ENCODE peak calls at places on chromosome 3, in five cellular contexts. W is PC-3, E is mammary epithelial cell, L is colonic mucosa, I is left ventricle myocardium inferior. F is an unnamed sample.

GRCh38 chr3:192467230-192468186 is 259.8 kb downstream of the FGF12 start:
- DNase-seq in W (peak; percentile 82), L (peak; percentile 45), I (no peak), E (peak; percentile 47), F (peak; percentile 3)

GRCh38 chr3:107111889-107112288 is 265.4 kb upstream of the CCDC54 start:
- DNase-seq in L (no peak), E (no peak), I (no peak), W (no peak), F (no peak)

GRCh38 chr3:11820540-11821041 is 26.1 kb downstream of the TAMM41 start:
- DNase-seq in I (no peak), W (no peak), E (no peak), L (no peak), F (no peak)

GRCh38 chr3:143035466-143036214 is 34.3 kb downstream of the U2SURP start:
- DNase-seq in E (no peak), I (no peak), W (no peak), L (no peak), F (no peak)

GRCh38 chr3:173513123-173513522 is 115.6 kb downstream of the NLGN1 start:
- DNase-seq in E (peak; percentile 14), I (no peak), L (no peak), W (no peak), F (no peak)

GRCh38 chr3:100269410-100270217 is 8.8 kb downstream of the TBC1D23 start:
- DNase-seq in I (no peak), W (peak; percentile 94), L (no peak), E (peak; percentile 98), F (no peak)

GRCh38 chr3:120838441-120839091 is 69.4 kb upstream of the STXBP5L start:
- DNase-seq in E (no peak), W (no peak), L (no peak), I (no peak), F (no peak)

GRCh38 chr3:111850481-111850880 is 8.6 kb upstream of the PHLDB2 start:
- DNase-seq in E (no peak), I (no peak), W (peak; percentile 94), L (no peak), F (no peak)

GRCh38 chr3:134064081-134064480 is 34.4 kb upstream of the SLCO2A1 start:
- DNase-seq in W (no peak), E (no peak), I (no peak), L (peak; percentile 1), F (no peak)

GRCh38 chr3:177402533-177402932 is 205.3 kb upstream of the TBL1XR1 start:
- DNase-seq in I (no peak), E (no peak), L (no peak), W (no peak), F (no peak)

GRCh38 chr3:10432931-10433330 is 72.5 kb downstream of the ATP2B2 start:
- DNase-seq in W (no peak), L (no peak), I (no peak), E (no peak), F (no peak)

GRCh38 chr3:95154775-95155174 is 1091.9 kb downstream of the NSUN3 start:
- DNase-seq in E (peak; percentile 8), I (no peak), W (peak; percentile 98), L (no peak), F (no peak)

GRCh38 chr3:65277788-65278187 is 590.0 kb upstream of the ADAMTS9 start:
- DNase-seq in I (no peak), W (no peak), L (no peak), E (no peak), F (no peak)

GRCh38 chr3:50290116-50290745 is 2.0 kb downstream of the IFRD2 start:
- DNase-seq in E (no peak), I (peak; percentile 14), W (no peak), L (peak; percentile 31), F (peak; percentile 3)

GRCh38 chr3:143736205-143736604 is 112.1 kb downstream of the SLC9A9 start:
- DNase-seq in I (no peak), W (peak; percentile 15), L (no peak), E (peak; percentile 5), F (no peak)

GRCh38 chr3:44130249-44130648 is 111.4 kb upstream of the TOPAZ1 start:
- DNase-seq in L (no peak), I (no peak), E (no peak), W (no peak), F (no peak)

GRCh38 chr3:9903238-9903624 is 583 bp downstream of the IL17RE start:
- DNase-seq in W (peak; percentile 54), E (no peak), L (no peak), I (no peak), F (no peak)

GRCh38 chr3:129314757-129315385 is 36.2 kb downstream of the HMCES start:
- DNase-seq in W (peak; percentile 79), L (peak; percentile 83), I (peak; percentile 90), E (peak; percentile 76), F (peak; percentile 69)

GRCh38 chr3:186826316-186826977 is 16.1 kb upstream of the ADIPOQ start:
- DNase-seq in E (no peak), L (peak; percentile 32), I (no peak), W (no peak), F (no peak)

GRCh38 chr3:18112976-18113766 is 312.0 kb downstream of the SATB1 start:
- DNase-seq in I (no peak), E (no peak), W (no peak), L (no peak), F (no peak)

DNA sequence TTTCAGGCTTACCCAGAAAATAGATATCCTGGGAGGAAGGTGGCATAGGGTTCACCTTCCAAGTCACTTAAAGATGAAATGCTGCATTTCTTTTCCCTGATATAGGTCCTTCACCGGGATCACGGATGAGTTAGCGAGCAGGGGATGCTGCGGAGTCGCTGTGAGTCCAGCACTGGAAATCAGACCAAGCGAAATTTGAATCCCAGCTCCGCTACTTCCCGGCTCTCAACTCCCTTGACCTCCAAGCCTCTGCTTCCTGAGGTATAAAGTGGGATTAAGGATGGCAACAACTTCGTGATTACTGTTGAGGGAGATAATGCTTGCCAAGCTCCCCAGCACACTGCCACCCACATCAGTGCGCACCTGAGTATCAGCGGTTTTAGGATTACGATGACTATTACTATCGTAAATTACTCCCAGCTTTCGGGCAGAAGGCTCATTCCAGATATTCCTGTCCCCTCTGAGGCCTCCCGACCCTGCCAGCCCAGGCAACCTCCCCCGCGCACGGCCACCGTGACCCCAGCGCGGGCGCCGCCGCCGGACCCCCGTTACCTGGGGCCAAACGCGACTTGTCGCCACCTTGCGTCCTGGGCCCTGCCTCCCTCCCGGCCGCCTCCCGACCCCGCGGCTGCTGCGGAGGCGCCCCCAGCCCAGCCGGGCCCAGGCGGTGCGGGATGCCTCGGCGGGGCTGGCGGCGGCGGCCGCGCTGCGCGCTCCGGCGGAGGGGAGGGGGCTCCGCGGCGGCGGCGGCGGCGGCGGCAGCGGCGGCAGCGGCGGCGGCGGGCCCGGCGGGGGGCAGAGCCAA is 542 bp upstream of the GPR27 start:
- DNase-seq in E (no peak), I (no peak), W (no peak), L (no peak), F (no peak)
- H3K4me3 ChIP-seq in E (peak overlapping the region; percentile 56), I (peak overlapping the region; percentile 67), W (no peak overlapping the region), L (peak overlapping the region; percentile 30), F (no peak overlapping the region)

GRCh38 chr3:16362781-16363180 is 97.8 kb downstream of the OXNAD1 start:
- DNase-seq in W (no peak), I (no peak), L (no peak), E (no peak), F (no peak)
- H3K36me3 ChIP-seq in W (no peaks in the 10 kb centered on the region), I (peaks cover 62% of the 10 kb centered on the region), L (no peaks in the 10 kb centered on the region), E (no peaks in the 10 kb centered on the region), F (peaks cover 32% of the 10 kb centered on the region)

GRCh38 chr3:37737134-37737533 is 124.5 kb upstream of the CTDSPL start:
- DNase-seq in E (no peak), W (no peak), I (peak; percentile 69), L (no peak), F (no peak)
- H3K27me3 ChIP-seq in E (no peaks in the 10 kb centered on the region), W (peaks cover 92% of the 10 kb centered on the region), I (no peaks in the 10 kb centered on the region), L (no peaks in the 10 kb centered on the region), F (no peaks in the 10 kb centered on the region)

DNA sequence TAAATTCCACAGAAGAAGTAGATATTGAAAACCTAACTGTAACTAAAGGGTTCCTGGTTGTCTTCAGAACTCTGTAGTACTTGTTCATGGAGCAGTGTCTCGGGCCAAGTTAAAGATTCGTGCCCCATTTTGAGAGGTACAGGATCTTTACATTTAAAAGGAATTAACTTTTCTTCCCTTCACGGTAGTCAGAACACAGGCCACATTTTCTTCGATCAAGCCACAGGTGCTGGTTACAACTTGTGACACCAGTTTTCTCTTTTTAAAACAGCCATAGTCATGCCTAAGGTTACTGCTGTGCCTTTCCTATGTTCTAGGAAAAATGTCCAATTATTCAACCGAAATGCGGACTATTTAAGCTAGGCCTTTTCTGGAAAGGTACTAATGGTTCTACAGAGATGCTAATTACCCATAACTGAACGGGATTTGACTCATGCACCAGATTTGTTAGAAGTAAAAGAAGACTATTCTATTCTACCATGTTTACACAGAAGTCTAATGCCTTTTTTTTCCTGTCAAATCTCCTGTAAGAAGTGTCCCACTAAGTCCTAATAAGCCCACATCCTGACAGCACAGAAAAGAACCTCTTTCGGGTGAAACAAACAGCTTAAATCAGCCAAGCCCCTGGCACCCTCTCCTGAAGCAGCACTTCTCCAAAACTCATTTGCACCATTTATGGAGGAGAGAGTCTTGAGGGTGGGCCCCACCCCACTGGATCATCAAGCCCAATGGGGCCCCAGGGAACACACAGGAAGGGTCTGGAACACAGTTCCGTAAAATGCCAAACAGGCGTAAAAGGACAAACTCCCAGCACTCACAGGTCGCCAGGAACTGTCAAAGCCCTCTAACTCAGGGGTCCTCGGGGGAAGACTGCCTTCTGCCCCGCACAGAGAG is 1.9 kb downstream of the LRIG1 start:
- DNase-seq in L (peak; percentile 58), W (no peak), E (no peak), I (no peak), F (no peak)
- H3K4me3 ChIP-seq in L (peak overlapping the region; percentile 90), W (no peak overlapping the region), E (peak overlapping the region; percentile 95), I (peak overlapping the region; percentile 93), F (peak overlapping the region; percentile 86)

GRCh38 chr3:52218953-52219650 is 6.3 kb downstream of the TLR9 start:
- DNase-seq in I (no peak), W (peak; percentile 52), E (no peak), L (no peak), F (no peak)

GRCh38 chr3:52218026-52218425 is 7.4 kb downstream of the TLR9 start:
- DNase-seq in I (no peak), E (no peak), W (no peak), L (no peak), F (no peak)

GRCh38 chr3:52216585-52217408 is 8.6 kb downstream of the TLR9 start:
- DNase-seq in L (peak; percentile 92), I (peak; percentile 65), E (peak; percentile 97), W (peak; percentile 99), F (no peak)

GRCh38 chr3:52218454-52218853 is 7.0 kb downstream of the TLR9 start:
- DNase-seq in W (no peak), I (peak; percentile 50), E (no peak), L (no peak), F (no peak)

DNA sequence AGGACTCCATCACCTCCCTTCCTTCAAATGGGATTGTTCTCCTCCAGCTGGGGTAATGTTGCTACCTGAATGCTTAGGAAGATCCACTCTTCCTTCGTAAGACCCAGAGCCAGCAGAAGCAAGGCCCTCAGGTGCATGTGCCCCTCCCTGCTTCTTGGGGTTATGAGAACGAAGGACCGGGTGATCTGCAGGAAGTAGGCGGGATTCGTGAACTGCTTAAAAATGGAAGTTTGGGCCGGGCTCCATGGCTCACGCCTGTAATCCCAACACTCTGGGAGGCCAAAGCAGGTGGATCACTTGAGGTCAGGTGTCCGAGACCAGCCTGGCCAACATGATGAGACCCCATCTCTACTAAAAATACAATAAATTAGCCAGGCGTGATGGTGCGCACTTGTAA is 8.0 kb downstream of the TLR9 start:
- DNase-seq in L (no peak), I (no peak), W (no peak), E (no peak), F (no peak)
- H3K36me3 ChIP-seq in L (peaks cover 5% of the 10 kb centered on the region), I (peaks cover 37% of the 10 kb centered on the region), W (peaks cover 33% of the 10 kb centered on the region), E (peaks cover 8% of the 10 kb centered on the region), F (peaks cover 19% of the 10 kb centered on the region)